ENCODE peak calls at places on chromosome 6, in eight cellular contexts. F is right cardiac atrium; L is effector memory CD4-positive, alpha-beta T cell; R is spleen; G is fibroblast of lung; O is tibial nerve; U is mammary epithelial cell; T is tibial artery. Y is an unnamed sample. For H3K9me3 and H3K4me1, the result is how much of the 10 kb centered on the place peaks cover.

GRCh38 chr6:32406857-32407256 is at the start of gene BTNL2:
- DNase-seq in F (no peak), L (no peak), R (no peak), G (no peak), O (no peak), U (no peak), T (no peak), Y (no peak)

GRCh38 chr6:106783631-106784566 is 154.5 kb downstream of the QRSL1 start:
- DNase-seq in F (no peak), L (no peak), R (no peak), G (no peak), O (no peak), U (peak), T (no peak), Y (no peak)

GRCh38 chr6:21666200-21666671 is 72.7 kb downstream of the SOX4 start:
- DNase-seq in F (peak), L (no peak), R (peak), G (no peak), O (no peak), U (no peak), T (no peak), Y (peak)

GRCh38 chr6:155085582-155086253 is 90.6 kb downstream of the TIAM2 start:
- DNase-seq in F (no peak), L (no peak), R (no peak), G (no peak), O (no peak), U (peak), T (no peak), Y (no peak)

GRCh38 chr6:30601436-30601814 is 15.6 kb downstream of the PPP1R10 start:
- DNase-seq in F (no peak), L (no peak), R (no peak), G (no peak), O (no peak), U (no peak), T (no peak), Y (no peak)

GRCh38 chr6:54980511-54981275 is 134.1 kb downstream of the FAM83B start:
- DNase-seq in F (no peak), L (no peak), R (no peak), G (peak), O (no peak), U (peak), T (no peak), Y (no peak)

GRCh38 chr6:26743941-26744699 is 84.6 kb upstream of the ZNF322 start:
- DNase-seq in F (no peak), L (no peak), R (no peak), G (no peak), O (no peak), U (no peak), T (no peak), Y (no peak)

GRCh38 chr6:44646355-44646754 is 258.8 kb downstream of the CDC5L start:
- DNase-seq in F (no peak), L (no peak), R (no peak), G (no peak), O (no peak), U (no peak), T (peak), Y (no peak)

GRCh38 chr6:48136856-48137255 is 25.9 kb upstream of the PTCHD4 start:
- DNase-seq in F (no peak), L (no peak), R (no peak), G (no peak), O (no peak), U (no peak), T (no peak), Y (no peak)

GRCh38 chr6:5950448-5950847 is 56.3 kb downstream of the NRN1 start:
- DNase-seq in F (no peak), L (no peak), R (no peak), G (no peak), O (no peak), U (no peak), T (no peak), Y (no peak)

GRCh38 chr6:444653-445275 is 53.2 kb downstream of the IRF4 start:
- DNase-seq in F (no peak), L (peak), R (peak), G (no peak), O (no peak), U (no peak), T (peak), Y (no peak)

GRCh38 chr6:137237413-137238170 is 18.4 kb upstream of the IFNGR1 start:
- DNase-seq in F (no peak), L (no peak), R (no peak), G (peak), O (no peak), U (peak), T (no peak), Y (no peak)

GRCh38 chr6:111874030-111874425 is 776 bp upstream of the FYN start:
- DNase-seq in F (no peak), L (peak), R (no peak), G (no peak), O (no peak), U (no peak), T (no peak), Y (no peak)

DNA sequence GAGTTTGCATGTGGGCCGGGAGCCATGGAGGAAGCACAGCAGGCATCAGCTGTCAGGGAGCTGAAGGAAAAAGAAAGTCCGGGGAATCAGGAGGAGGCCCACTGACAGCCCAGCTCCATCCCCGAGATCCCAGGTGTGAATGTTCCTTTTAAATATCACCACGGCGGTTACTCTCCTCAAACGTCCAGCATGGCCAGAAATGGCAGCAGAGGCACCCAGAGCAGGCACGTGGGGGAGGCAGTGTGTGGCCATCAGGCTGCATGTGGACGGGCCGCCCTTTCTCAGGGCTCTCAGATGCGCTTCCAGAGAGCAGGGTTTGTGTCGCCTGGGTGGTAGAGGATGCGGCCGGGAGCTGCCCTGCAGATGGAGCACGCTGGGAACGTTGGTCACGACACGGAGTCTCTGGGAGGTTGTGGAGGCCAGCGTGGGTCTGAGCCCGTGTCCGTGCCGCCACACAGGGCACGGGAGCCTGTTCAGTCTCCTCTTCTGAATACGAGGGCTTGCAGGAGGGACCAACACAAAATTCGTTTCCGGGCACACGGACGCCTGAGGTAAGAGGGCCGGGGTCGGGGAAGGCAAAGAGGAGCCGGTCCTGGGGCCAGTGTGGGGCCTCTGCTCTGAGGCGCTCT is 45.3 kb upstream of the DACT2 start:
- DNase-seq in F (no peak), L (no peak), R (peak), G (no peak), O (no peak), U (no peak), T (peak), Y (peak)
- H3K9me3 ChIP-seq in F (under half), L (under half), R (under half), G (under half), O (under half), U (under half), T (under half), Y (under half)

GRCh38 chr6:53048431-53049195 is 16.6 kb upstream of the FBXO9 start:
- DNase-seq in F (no peak), L (no peak), R (no peak), G (peak), O (no peak), U (peak), T (no peak), Y (no peak)
- H3K4me3 ChIP-seq in F (no peak), L (peak), R (no peak), G (no peak), O (no peak), U (peak), T (no peak), Y (no peak)

GRCh38 chr6:33412140-33413009 is 1.6 kb downstream of the PHF1 start:
- DNase-seq in F (peak), L (no peak), R (peak), G (no peak), O (no peak), U (no peak), T (no peak), Y (no peak)
- H3K4me1 ChIP-seq in F (under half), L (under half), R (half or more), G (under half), O (under half), U (under half), T (half or more), Y (under half)

GRCh38 chr6:163048345-163048744 is 320.6 kb downstream of the PACRG start:
- DNase-seq in F (no peak), L (no peak), R (no peak), G (peak), O (no peak), U (no peak), T (no peak), Y (no peak)
- H3K9me3 ChIP-seq in F (under half), L (under half), R (under half), G (under half), O (under half), U (under half), T (under half), Y (under half)

GRCh38 chr6:100136590-100136989 is 142.6 kb upstream of the MCHR2 start:
- DNase-seq in F (no peak), L (no peak), R (no peak), G (no peak), O (no peak), U (no peak), T (no peak), Y (no peak)
- H3K4me3 ChIP-seq in F (no peak), L (no peak), R (no peak), G (no peak), O (no peak), U (no peak), T (no peak), Y (no peak)